ENCODE peak calls at places on chromosome 1, in eight cellular contexts. One of them, this sample, is unnamed. For H3K36me3, the result is how much of the 10 kb centered on the place peaks cover.

GRCh38 chr1:207631137-207631536 is 13.8 kb upstream of the CR1L start:
- DNase-seq in BE2C: no peak
- DNase-seq in pancreas: no peak
- DNase-seq in thoracic aorta: no peak
- DNase-seq in adrenal gland: no peak
- DNase-seq in mammary epithelial cell: no peak
- DNase-seq in brain microvascular endothelial cell: no peak
- DNase-seq in stomach: no peak
- DNase-seq in this sample: no peak

GRCh38 chr1:114700026-114700600 is 4.8 kb upstream of the AMPD1 start:
- DNase-seq in pancreas: no peak
- DNase-seq in brain microvascular endothelial cell: no peak
- DNase-seq in mammary epithelial cell: no peak
- DNase-seq in adrenal gland: no peak
- DNase-seq in BE2C: no peak
- DNase-seq in stomach: no peak
- DNase-seq in thoracic aorta: no peak
- DNase-seq in this sample: no peak

GRCh38 chr1:15355968-15356621 is 53.6 kb upstream of the EFHD2 start:
- DNase-seq in thoracic aorta: no peak
- DNase-seq in stomach: no peak
- DNase-seq in pancreas: no peak
- DNase-seq in BE2C: no peak
- DNase-seq in adrenal gland: peak
- DNase-seq in brain microvascular endothelial cell: peak
- DNase-seq in mammary epithelial cell: no peak
- DNase-seq in this sample: no peak

GRCh38 chr1:115252585-115252984 is 85.5 kb downstream of the NGF start:
- DNase-seq in thoracic aorta: no peak
- DNase-seq in pancreas: no peak
- DNase-seq in stomach: no peak
- DNase-seq in adrenal gland: no peak
- DNase-seq in brain microvascular endothelial cell: no peak
- DNase-seq in BE2C: no peak
- DNase-seq in mammary epithelial cell: no peak
- DNase-seq in this sample: no peak

GRCh38 chr1:205499789-205500188 is 4.7 kb upstream of the CDK18 start:
- DNase-seq in BE2C: no peak
- DNase-seq in brain microvascular endothelial cell: no peak
- DNase-seq in pancreas: no peak
- DNase-seq in adrenal gland: no peak
- DNase-seq in stomach: no peak
- DNase-seq in thoracic aorta: no peak
- DNase-seq in mammary epithelial cell: no peak
- DNase-seq in this sample: no peak

GRCh38 chr1:234322979-234323378 is 50.3 kb upstream of the COA6 start:
- DNase-seq in adrenal gland: no peak
- DNase-seq in mammary epithelial cell: no peak
- DNase-seq in thoracic aorta: no peak
- DNase-seq in pancreas: no peak
- DNase-seq in stomach: peak
- DNase-seq in brain microvascular endothelial cell: no peak
- DNase-seq in BE2C: peak
- DNase-seq in this sample: no peak

GRCh38 chr1:12669529-12670068 is 25.7 kb downstream of the AADACL4 start:
- DNase-seq in BE2C: no peak
- DNase-seq in mammary epithelial cell: no peak
- DNase-seq in thoracic aorta: no peak
- DNase-seq in brain microvascular endothelial cell: no peak
- DNase-seq in pancreas: no peak
- DNase-seq in adrenal gland: no peak
- DNase-seq in stomach: no peak
- DNase-seq in this sample: no peak

GRCh38 chr1:243179714-243180113 is 75.4 kb downstream of the CEP170 start:
- DNase-seq in stomach: no peak
- DNase-seq in pancreas: no peak
- DNase-seq in brain microvascular endothelial cell: no peak
- DNase-seq in BE2C: no peak
- DNase-seq in mammary epithelial cell: no peak
- DNase-seq in adrenal gland: no peak
- DNase-seq in thoracic aorta: no peak
- DNase-seq in this sample: no peak

GRCh38 chr1:150236614-150236934 is 662 bp upstream of the ANP32E start:
- DNase-seq in mammary epithelial cell: no peak
- DNase-seq in BE2C: no peak
- DNase-seq in brain microvascular endothelial cell: no peak
- DNase-seq in thoracic aorta: no peak
- DNase-seq in stomach: no peak
- DNase-seq in pancreas: no peak
- DNase-seq in adrenal gland: no peak
- DNase-seq in this sample: no peak

GRCh38 chr1:231663211-231663792 is 36.7 kb downstream of the DISC1 start:
- DNase-seq in pancreas: no peak
- DNase-seq in thoracic aorta: no peak
- DNase-seq in stomach: no peak
- DNase-seq in brain microvascular endothelial cell: no peak
- DNase-seq in adrenal gland: no peak
- DNase-seq in mammary epithelial cell: no peak
- DNase-seq in BE2C: no peak
- DNase-seq in this sample: no peak

GRCh38 chr1:12204140-12204539 is 25.7 kb upstream of the VPS13D start:
- DNase-seq in adrenal gland: no peak
- DNase-seq in brain microvascular endothelial cell: no peak
- DNase-seq in BE2C: no peak
- DNase-seq in stomach: no peak
- DNase-seq in pancreas: no peak
- DNase-seq in mammary epithelial cell: no peak
- DNase-seq in thoracic aorta: no peak
- DNase-seq in this sample: no peak

GRCh38 chr1:186930248-186930647 is 101.5 kb downstream of the PLA2G4A start:
- DNase-seq in adrenal gland: no peak
- DNase-seq in thoracic aorta: no peak
- DNase-seq in mammary epithelial cell: no peak
- DNase-seq in stomach: no peak
- DNase-seq in brain microvascular endothelial cell: no peak
- DNase-seq in pancreas: no peak
- DNase-seq in BE2C: no peak
- DNase-seq in this sample: no peak

GRCh38 chr1:165949335-165950130 is 122.1 kb downstream of the UCK2 start:
- DNase-seq in stomach: no peak
- DNase-seq in mammary epithelial cell: no peak
- DNase-seq in adrenal gland: no peak
- DNase-seq in thoracic aorta: no peak
- DNase-seq in BE2C: no peak
- DNase-seq in pancreas: no peak
- DNase-seq in brain microvascular endothelial cell: no peak
- DNase-seq in this sample: peak

GRCh38 chr1:33429846-33430750 is 797 bp downstream of the PHC2 start:
- DNase-seq in thoracic aorta: no peak
- DNase-seq in mammary epithelial cell: peak
- DNase-seq in adrenal gland: peak
- DNase-seq in pancreas: peak
- DNase-seq in brain microvascular endothelial cell: no peak
- DNase-seq in stomach: peak
- DNase-seq in BE2C: peak
- DNase-seq in this sample: no peak

DNA sequence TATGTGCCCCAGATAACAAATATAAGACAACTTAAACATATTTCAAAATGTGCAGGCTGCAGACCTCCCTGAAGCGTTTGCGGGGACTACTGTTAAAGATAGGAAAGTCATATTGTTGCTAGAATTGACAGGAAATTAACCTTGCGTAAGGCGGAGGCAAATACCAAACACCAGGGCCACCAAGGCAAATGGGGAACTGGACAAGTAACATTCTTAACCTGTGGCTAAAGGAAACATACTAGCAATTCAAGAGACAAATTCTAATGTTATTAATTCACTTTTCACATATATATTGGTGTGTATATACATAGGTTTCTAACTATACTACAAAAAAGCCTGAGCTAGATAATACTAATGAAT is 6.8 kb downstream of the HAPLN2 start:
- DNase-seq in mammary epithelial cell: no peak
- DNase-seq in thoracic aorta: no peak
- DNase-seq in brain microvascular endothelial cell: no peak
- DNase-seq in stomach: no peak
- DNase-seq in adrenal gland: no peak
- DNase-seq in BE2C: no peak
- DNase-seq in pancreas: no peak
- DNase-seq in this sample: no peak
- TF ChIP-seq CTCF in mammary epithelial cell: no peak
- TF ChIP-seq CTCF in thoracic aorta: no peak
- TF ChIP-seq CTCF in brain microvascular endothelial cell: no peak
- TF ChIP-seq CTCF in stomach: no peak
- TF ChIP-seq CTCF in adrenal gland: no peak
- TF ChIP-seq CTCF in BE2C: no peak
- TF ChIP-seq CTCF in pancreas: no peak
- TF ChIP-seq CTCF in this sample: no peak

DNA sequence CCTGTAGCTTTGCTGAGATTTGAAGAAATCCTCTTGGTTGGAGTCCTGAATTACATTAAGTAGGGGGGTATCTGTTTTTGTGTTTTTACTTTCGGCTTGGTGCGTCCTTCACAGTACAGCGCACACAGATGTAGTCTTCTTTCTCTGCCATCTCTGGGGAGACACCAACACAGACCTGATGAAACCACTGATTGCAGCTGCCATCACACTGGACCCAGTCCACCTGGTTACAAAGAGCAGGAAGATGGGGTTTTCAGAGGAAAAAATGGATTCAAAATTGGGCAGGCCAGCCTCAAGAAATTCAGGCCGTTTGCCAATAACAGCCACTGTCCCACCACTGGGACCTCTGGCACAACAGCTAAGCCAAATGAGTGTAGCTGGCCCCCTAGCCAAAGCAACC is 18.7 kb upstream of the SYT2 start:
- DNase-seq in stomach: no peak
- DNase-seq in BE2C: peak
- DNase-seq in pancreas: no peak
- DNase-seq in thoracic aorta: no peak
- DNase-seq in adrenal gland: no peak
- DNase-seq in brain microvascular endothelial cell: no peak
- DNase-seq in mammary epithelial cell: no peak
- DNase-seq in this sample: no peak
- H3K36me3 ChIP-seq in stomach: half or more
- H3K36me3 ChIP-seq in BE2C: under half
- H3K36me3 ChIP-seq in pancreas: half or more
- H3K36me3 ChIP-seq in thoracic aorta: half or more
- H3K36me3 ChIP-seq in adrenal gland: half or more
- H3K36me3 ChIP-seq in brain microvascular endothelial cell: half or more
- H3K36me3 ChIP-seq in mammary epithelial cell: under half
- H3K36me3 ChIP-seq in this sample: under half

DNA sequence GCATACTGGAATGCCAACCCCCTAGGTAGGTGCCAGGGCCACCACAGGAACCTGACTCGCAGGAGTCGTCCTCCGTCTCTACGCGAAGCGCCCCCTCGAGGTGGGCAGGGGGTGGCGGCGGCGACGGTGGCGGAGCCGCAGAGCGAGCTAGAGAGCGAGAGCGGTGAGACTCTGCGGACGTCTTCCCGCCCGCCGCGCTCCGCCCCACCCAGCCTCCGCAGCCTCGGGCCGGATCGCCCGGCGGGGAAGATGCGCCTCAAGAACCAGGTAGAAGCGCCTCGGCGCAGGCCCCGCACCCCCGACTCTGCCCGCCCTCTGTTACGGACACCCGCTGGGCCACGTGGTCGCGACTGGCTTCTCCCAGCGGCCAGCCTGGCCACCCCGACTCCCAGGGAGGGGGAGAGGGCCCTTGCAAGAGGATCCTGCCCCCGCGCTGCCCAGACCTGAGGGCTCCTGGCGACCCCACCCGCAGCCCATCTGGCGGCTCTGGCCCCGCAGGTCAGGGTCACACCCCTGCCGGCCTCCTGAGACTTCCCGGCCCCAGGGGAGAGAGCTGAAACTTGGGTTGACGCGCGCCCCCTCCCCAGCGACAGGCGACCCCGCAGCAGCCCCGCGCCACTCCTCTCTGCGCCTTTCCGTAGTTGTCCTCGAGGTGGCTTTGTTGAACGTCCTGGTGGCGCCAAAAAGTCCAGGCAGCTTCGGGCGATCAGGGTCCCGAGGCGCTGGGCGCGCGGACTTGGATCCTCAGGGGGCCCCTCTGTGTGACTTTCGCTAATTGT is 24.4 kb upstream of the AGBL4 start:
- DNase-seq in brain microvascular endothelial cell: no peak
- DNase-seq in thoracic aorta: no peak
- DNase-seq in stomach: no peak
- DNase-seq in pancreas: no peak
- DNase-seq in mammary epithelial cell: no peak
- DNase-seq in adrenal gland: peak
- DNase-seq in BE2C: peak
- DNase-seq in this sample: no peak
- TF ChIP-seq CTCF in brain microvascular endothelial cell: peak
- TF ChIP-seq CTCF in thoracic aorta: no peak
- TF ChIP-seq CTCF in stomach: no peak
- TF ChIP-seq CTCF in pancreas: peak
- TF ChIP-seq CTCF in mammary epithelial cell: no peak
- TF ChIP-seq CTCF in adrenal gland: no peak
- TF ChIP-seq CTCF in BE2C: peak
- TF ChIP-seq CTCF in this sample: no peak

GRCh38 chr1:192565946-192566345 is 9.6 kb upstream of the RGS1 start:
- DNase-seq in adrenal gland: no peak
- DNase-seq in thoracic aorta: no peak
- DNase-seq in pancreas: no peak
- DNase-seq in stomach: no peak
- DNase-seq in BE2C: no peak
- DNase-seq in mammary epithelial cell: peak
- DNase-seq in brain microvascular endothelial cell: no peak
- DNase-seq in this sample: no peak

GRCh38 chr1:192563129-192563528 is 12.4 kb upstream of the RGS1 start:
- DNase-seq in brain microvascular endothelial cell: no peak
- DNase-seq in mammary epithelial cell: no peak
- DNase-seq in stomach: no peak
- DNase-seq in adrenal gland: no peak
- DNase-seq in pancreas: no peak
- DNase-seq in BE2C: no peak
- DNase-seq in thoracic aorta: no peak
- DNase-seq in this sample: no peak

GRCh38 chr1:192571706-192572105 is 3.9 kb upstream of the RGS1 start:
- DNase-seq in adrenal gland: no peak
- DNase-seq in pancreas: no peak
- DNase-seq in mammary epithelial cell: no peak
- DNase-seq in thoracic aorta: no peak
- DNase-seq in stomach: no peak
- DNase-seq in BE2C: no peak
- DNase-seq in brain microvascular endothelial cell: no peak
- DNase-seq in this sample: no peak

GRCh38 chr1:192564099-192564498 is 11.5 kb upstream of the RGS1 start:
- DNase-seq in adrenal gland: no peak
- DNase-seq in mammary epithelial cell: no peak
- DNase-seq in BE2C: no peak
- DNase-seq in brain microvascular endothelial cell: no peak
- DNase-seq in stomach: no peak
- DNase-seq in pancreas: no peak
- DNase-seq in thoracic aorta: no peak
- DNase-seq in this sample: no peak

DNA sequence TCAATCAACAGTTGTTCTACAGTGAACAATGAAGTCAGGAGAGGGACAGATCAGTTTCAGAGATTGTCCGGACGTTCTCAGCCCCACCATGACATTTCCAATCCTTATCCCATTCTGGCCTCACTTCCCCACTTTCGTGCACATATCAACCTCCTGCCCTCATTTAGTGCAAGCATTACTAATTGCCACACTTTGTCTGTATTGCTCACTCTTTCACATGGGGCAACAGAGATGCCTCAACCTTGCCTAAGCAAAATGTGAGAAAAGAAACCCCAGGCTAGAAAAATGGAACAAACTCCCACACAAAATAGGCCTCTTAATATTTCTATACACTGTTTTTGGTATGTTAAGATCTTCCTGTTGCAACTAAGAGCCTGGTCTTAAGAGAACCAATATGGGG is 8.9 kb upstream of the RGS1 start:
- DNase-seq in stomach: no peak
- DNase-seq in pancreas: no peak
- DNase-seq in mammary epithelial cell: no peak
- DNase-seq in brain microvascular endothelial cell: no peak
- DNase-seq in adrenal gland: no peak
- DNase-seq in BE2C: no peak
- DNase-seq in thoracic aorta: no peak
- DNase-seq in this sample: no peak
- H3K36me3 ChIP-seq in stomach: under half
- H3K36me3 ChIP-seq in pancreas: under half
- H3K36me3 ChIP-seq in mammary epithelial cell: under half
- H3K36me3 ChIP-seq in brain microvascular endothelial cell: under half
- H3K36me3 ChIP-seq in adrenal gland: under half
- H3K36me3 ChIP-seq in BE2C: under half
- H3K36me3 ChIP-seq in thoracic aorta: under half
- H3K36me3 ChIP-seq in this sample: under half